ENCODE peak calls at places on chromosomes 4 and X, in ten cellular contexts. A is effector CD4-positive, alpha-beta T cell; P is NCI-H774; O is fibroblast of pulmonary artery; K is glutamatergic neuron; H is mesothelial cell of epicardium; G is endodermal cell; T is frontal cortex; R is renal cortical epithelial cell; D is ureter. F is an unnamed sample.

GRCh38 chr4:146428298-146428697 is 93.4 kb downstream of the SLC10A7 start:
- DNase-seq in G (no peak), T (no peak), P (no peak), R (no peak), K (no peak), O (no peak), D (no peak), H (no peak), A (no peak), F (no peak)

GRCh38 chr4:19508442-19508841 is 743.3 kb upstream of the SLIT2 start:
- DNase-seq in P (no peak), K (no peak), R (peak), T (no peak), D (no peak), A (no peak), G (no peak), H (no peak), O (no peak), F (no peak)

GRCh38 chrX:150696836-150697235 is 3.6 kb downstream of the MTMR1 start:
- DNase-seq in H (no peak), P (no peak), D (no peak), A (no peak), K (no peak), T (no peak), O (no peak), G (no peak), R (no peak), F (no peak)

GRCh38 chr4:137387924-137388323 is 144.4 kb downstream of the PCDH18 start:
- DNase-seq in T (no peak), R (no peak), P (no peak), A (no peak), H (no peak), O (peak), G (no peak), K (no peak), D (no peak), F (no peak)

GRCh38 chr4:54099287-54099958 is 540 bp upstream of the GSX2 start:
- DNase-seq in P (no peak), R (peak), D (no peak), G (peak), O (no peak), A (no peak), T (no peak), K (peak), H (no peak), F (no peak)

GRCh38 chrX:134625315-134625718 is 33.0 kb downstream of the PLAC1 start:
- DNase-seq in G (no peak), P (no peak), H (no peak), R (no peak), O (peak), D (no peak), T (no peak), A (no peak), K (no peak), F (no peak)

GRCh38 chr4:26719954-26720552 is 136.2 kb downstream of the TBC1D19 start:
- DNase-seq in O (peak), R (peak), H (no peak), K (no peak), D (no peak), P (peak), A (no peak), T (no peak), G (no peak), F (no peak)

GRCh38 chr4:8281519-8282133 is 12.1 kb downstream of the HTRA3 start:
- DNase-seq in H (no peak), O (peak), T (no peak), K (peak), G (no peak), R (no peak), D (peak), P (no peak), A (no peak), F (no peak)

GRCh38 chr4:71992571-71992970 is 39.2 kb upstream of the NPFFR2 start:
- DNase-seq in R (peak), K (no peak), A (no peak), H (no peak), O (peak), G (no peak), P (no peak), T (no peak), D (no peak), F (no peak)

GRCh38 chr4:53479731-53480525 is 102.5 kb downstream of the FIP1L1 start:
- DNase-seq in H (no peak), D (no peak), P (no peak), O (no peak), T (no peak), R (peak), K (no peak), A (no peak), G (no peak), F (no peak)

GRCh38 chr4:78513411-78513975 is 38.1 kb upstream of the ANXA3 start:
- DNase-seq in O (no peak), T (no peak), D (no peak), A (no peak), K (no peak), R (no peak), P (no peak), H (no peak), G (no peak), F (no peak)

GRCh38 chrX:151790421-151791160 is 56.0 kb downstream of the CNGA2 start:
- DNase-seq in K (no peak), T (no peak), O (no peak), G (no peak), P (no peak), H (no peak), A (no peak), R (no peak), D (no peak), F (no peak)

GRCh38 chrX:13090261-13091110 is 46.1 kb upstream of the FAM9C start:
- DNase-seq in H (no peak), O (peak), D (no peak), T (no peak), R (no peak), A (no peak), P (no peak), K (no peak), G (no peak), F (no peak)

GRCh38 chrX:40867352-40867751 is 132.0 kb upstream of the MED14 start:
- DNase-seq in K (no peak), G (no peak), O (peak), T (peak), A (no peak), R (peak), H (no peak), D (no peak), P (no peak), F (no peak)

GRCh38 chr4:38371391-38371851 is 292.6 kb upstream of the KLF3 start:
- DNase-seq in A (no peak), D (no peak), G (no peak), R (peak), K (no peak), T (peak), H (no peak), P (no peak), O (peak), F (no peak)

GRCh38 chr4:41575207-41575606 is 37.2 kb downstream of the LIMCH1 start:
- DNase-seq in T (no peak), G (no peak), D (no peak), A (no peak), K (no peak), P (no peak), O (no peak), H (no peak), R (no peak), F (no peak)

GRCh38 chr4:125434136-125434535 is 119.4 kb downstream of the FAT4 start:
- DNase-seq in K (no peak), H (no peak), D (no peak), P (no peak), R (no peak), G (no peak), T (no peak), O (peak), A (no peak), F (no peak)

GRCh38 chrX:47608130-47608810 is 11.4 kb downstream of the SYN1 start:
- DNase-seq in G (peak), D (no peak), H (no peak), T (peak), K (no peak), P (no peak), R (no peak), A (no peak), O (peak), F (peak)

GRCh38 chr4:11805837-11806236 is 377.1 kb upstream of the HS3ST1 start:
- DNase-seq in P (no peak), K (no peak), T (peak), A (no peak), D (no peak), O (peak), R (peak), H (no peak), G (no peak), F (no peak)

GRCh38 chr4:86256086-86256485 is 103.8 kb downstream of the MAPK10 start:
- DNase-seq in H (no peak), R (no peak), T (no peak), A (no peak), P (no peak), D (no peak), G (no peak), O (no peak), K (no peak), F (no peak)

F was measured in hypothalamus.